ENCODE peak calls at places on chromosomes 6 and 20, in ten cellular contexts. One of them, this sample, is unnamed.

GRCh38 chr6:166579234-166579575 is 7.3 kb downstream of the RAMACL start:
- DNase-seq in neural crest cell: no peak
- DNase-seq in T-helper 2 cell: no peak
- DNase-seq in anterior cingulate cortex: no peak
- DNase-seq in SK-MEL-5: no peak
- DNase-seq in activated T-cell treated with anti-CD3 and anti-CD28 coated beads for 1 hour: no peak
- DNase-seq in GM04504: no peak
- DNase-seq in GM13976: no peak
- DNase-seq in T-helper 9 cell: no peak
- DNase-seq in H54: no peak
- DNase-seq in this sample: no peak

GRCh38 chr6:108198761-108199498 is 33.1 kb downstream of the NR2E1 start:
- DNase-seq in GM13976: no peak
- DNase-seq in T-helper 9 cell: no peak
- DNase-seq in T-helper 2 cell: no peak
- DNase-seq in neural crest cell: no peak
- DNase-seq in H54: no peak
- DNase-seq in activated T-cell treated with anti-CD3 and anti-CD28 coated beads for 1 hour: no peak
- DNase-seq in SK-MEL-5: no peak
- DNase-seq in GM04504: no peak
- DNase-seq in anterior cingulate cortex: no peak
- DNase-seq in this sample: no peak

GRCh38 chr20:1301031-1301529 is 27.9 kb downstream of the SDCBP2 start:
- DNase-seq in T-helper 2 cell: no peak
- DNase-seq in GM13976: no peak
- DNase-seq in anterior cingulate cortex: no peak
- DNase-seq in activated T-cell treated with anti-CD3 and anti-CD28 coated beads for 1 hour: peak; percentile 38
- DNase-seq in T-helper 9 cell: no peak
- DNase-seq in SK-MEL-5: peak; percentile 24
- DNase-seq in H54: peak; percentile 70
- DNase-seq in GM04504: no peak
- DNase-seq in neural crest cell: no peak
- DNase-seq in this sample: peak; percentile 63

GRCh38 chr6:26225848-26226590 is 138.8 kb downstream of the HFE start:
- DNase-seq in T-helper 2 cell: no peak
- DNase-seq in H54: no peak
- DNase-seq in neural crest cell: no peak
- DNase-seq in activated T-cell treated with anti-CD3 and anti-CD28 coated beads for 1 hour: no peak
- DNase-seq in T-helper 9 cell: no peak
- DNase-seq in GM04504: no peak
- DNase-seq in GM13976: no peak
- DNase-seq in SK-MEL-5: no peak
- DNase-seq in anterior cingulate cortex: no peak
- DNase-seq in this sample: no peak

GRCh38 chr20:32463642-32464400 is 105.7 kb downstream of the ASXL1 start:
- DNase-seq in GM04504: no peak
- DNase-seq in T-helper 9 cell: no peak
- DNase-seq in neural crest cell: peak; percentile 58
- DNase-seq in SK-MEL-5: peak; percentile 95
- DNase-seq in GM13976: no peak
- DNase-seq in T-helper 2 cell: no peak
- DNase-seq in H54: no peak
- DNase-seq in anterior cingulate cortex: no peak
- DNase-seq in activated T-cell treated with anti-CD3 and anti-CD28 coated beads for 1 hour: no peak
- DNase-seq in this sample: no peak

GRCh38 chr6:11437824-11438459 is 99.6 kb upstream of the TMEM170B start:
- DNase-seq in H54: no peak
- DNase-seq in T-helper 2 cell: no peak
- DNase-seq in SK-MEL-5: no peak
- DNase-seq in anterior cingulate cortex: no peak
- DNase-seq in GM13976: no peak
- DNase-seq in GM04504: no peak
- DNase-seq in activated T-cell treated with anti-CD3 and anti-CD28 coated beads for 1 hour: no peak
- DNase-seq in neural crest cell: no peak
- DNase-seq in T-helper 9 cell: no peak
- DNase-seq in this sample: no peak

GRCh38 chr6:170080828-170081368 is 210.0 kb downstream of the DLL1 start:
- DNase-seq in T-helper 2 cell: no peak
- DNase-seq in T-helper 9 cell: no peak
- DNase-seq in SK-MEL-5: no peak
- DNase-seq in GM13976: no peak
- DNase-seq in activated T-cell treated with anti-CD3 and anti-CD28 coated beads for 1 hour: no peak
- DNase-seq in GM04504: no peak
- DNase-seq in anterior cingulate cortex: no peak
- DNase-seq in H54: no peak
- DNase-seq in neural crest cell: peak; percentile 73
- DNase-seq in this sample: no peak

GRCh38 chr6:5996701-5997419 is 9.9 kb downstream of the NRN1 start:
- DNase-seq in T-helper 2 cell: no peak
- DNase-seq in SK-MEL-5: peak; percentile 68
- DNase-seq in T-helper 9 cell: no peak
- DNase-seq in anterior cingulate cortex: no peak
- DNase-seq in GM04504: no peak
- DNase-seq in neural crest cell: peak; percentile 42
- DNase-seq in H54: no peak
- DNase-seq in activated T-cell treated with anti-CD3 and anti-CD28 coated beads for 1 hour: no peak
- DNase-seq in GM13976: peak; percentile 52
- DNase-seq in this sample: no peak

GRCh38 chr20:34452281-34452982 is 63.8 kb upstream of the DYNLRB1 start:
- DNase-seq in neural crest cell: no peak
- DNase-seq in anterior cingulate cortex: no peak
- DNase-seq in SK-MEL-5: no peak
- DNase-seq in H54: no peak
- DNase-seq in T-helper 9 cell: no peak
- DNase-seq in GM13976: no peak
- DNase-seq in T-helper 2 cell: no peak
- DNase-seq in activated T-cell treated with anti-CD3 and anti-CD28 coated beads for 1 hour: no peak
- DNase-seq in GM04504: peak; percentile 29
- DNase-seq in this sample: no peak

GRCh38 chr6:85470023-85470410 is 20.1 kb downstream of the NT5E start:
- DNase-seq in H54: no peak
- DNase-seq in T-helper 9 cell: no peak
- DNase-seq in SK-MEL-5: no peak
- DNase-seq in GM13976: no peak
- DNase-seq in activated T-cell treated with anti-CD3 and anti-CD28 coated beads for 1 hour: no peak
- DNase-seq in neural crest cell: no peak
- DNase-seq in anterior cingulate cortex: no peak
- DNase-seq in T-helper 2 cell: no peak
- DNase-seq in GM04504: no peak
- DNase-seq in this sample: no peak

GRCh38 chr6:151534576-151534975 is 40.8 kb downstream of the CCDC170 start:
- DNase-seq in H54: no peak
- DNase-seq in anterior cingulate cortex: no peak
- DNase-seq in neural crest cell: no peak
- DNase-seq in SK-MEL-5: peak; percentile 35
- DNase-seq in T-helper 2 cell: no peak
- DNase-seq in GM04504: no peak
- DNase-seq in T-helper 9 cell: no peak
- DNase-seq in GM13976: no peak
- DNase-seq in activated T-cell treated with anti-CD3 and anti-CD28 coated beads for 1 hour: no peak
- DNase-seq in this sample: no peak

GRCh38 chr20:43942661-43943285 is 28.1 kb downstream of the TOX2 start:
- DNase-seq in T-helper 2 cell: peak; percentile 23
- DNase-seq in activated T-cell treated with anti-CD3 and anti-CD28 coated beads for 1 hour: no peak
- DNase-seq in anterior cingulate cortex: no peak
- DNase-seq in H54: peak; percentile 57
- DNase-seq in SK-MEL-5: no peak
- DNase-seq in T-helper 9 cell: no peak
- DNase-seq in GM13976: peak; percentile 76
- DNase-seq in GM04504: peak; percentile 60
- DNase-seq in neural crest cell: no peak
- DNase-seq in this sample: no peak

GRCh38 chr6:170269873-170270541 is 20.9 kb downstream of the DLL1 start:
- DNase-seq in neural crest cell: no peak
- DNase-seq in GM04504: no peak
- DNase-seq in H54: no peak
- DNase-seq in anterior cingulate cortex: no peak
- DNase-seq in GM13976: no peak
- DNase-seq in T-helper 9 cell: no peak
- DNase-seq in activated T-cell treated with anti-CD3 and anti-CD28 coated beads for 1 hour: no peak
- DNase-seq in T-helper 2 cell: no peak
- DNase-seq in SK-MEL-5: no peak
- DNase-seq in this sample: no peak

GRCh38 chr6:118963003-118963402 is 28.0 kb upstream of the MCM9 start:
- DNase-seq in SK-MEL-5: peak; percentile 33
- DNase-seq in H54: no peak
- DNase-seq in T-helper 2 cell: no peak
- DNase-seq in anterior cingulate cortex: no peak
- DNase-seq in T-helper 9 cell: no peak
- DNase-seq in neural crest cell: no peak
- DNase-seq in GM13976: no peak
- DNase-seq in GM04504: no peak
- DNase-seq in activated T-cell treated with anti-CD3 and anti-CD28 coated beads for 1 hour: no peak
- DNase-seq in this sample: peak; percentile 9